ENCODE peak calls at places on chromosomes 6 and 20, in four cellular contexts. U is pancreas; A is CD8-positive, alpha-beta T cell; M is mucosa of descending colon. C is an unnamed sample. For H3K4me1 and H3K36me3, the result is how much of the 10 kb centered on the place peaks cover.

GRCh38 chr6:15254074-15254975 is 8.5 kb downstream of the JARID2 start:
- DNase-seq in U (no peak), A (no peak), M (no peak), C (no peak)

GRCh38 chr20:4502756-4503155 is 219.0 kb upstream of the PRND start:
- DNase-seq in U (no peak), A (no peak), M (no peak), C (no peak)

GRCh38 chr6:118894425-118895240 is 681 bp downstream of the ASF1A start:
- DNase-seq in U (peak), A (peak), M (peak), C (peak)

GRCh38 chr20:62433655-62434054 is 6.3 kb upstream of the RBBP8NL start:
- DNase-seq in U (no peak), A (no peak), M (peak), C (no peak)

GRCh38 chr6:26097268-26097875 is 10.1 kb downstream of the HFE start:
- DNase-seq in U (no peak), A (peak), M (peak), C (peak)

GRCh38 chr20:21633829-21634228 is 71.6 kb upstream of the PAX1 start:
- DNase-seq in U (no peak), A (no peak), M (no peak), C (no peak)

GRCh38 chr20:51541189-51542032 is 1.1 kb downstream of the NFATC2 start:
- DNase-seq in U (peak), A (peak), M (peak), C (peak)

GRCh38 chr6:107345398-107345797 is 114.0 kb downstream of the PDSS2 start:
- DNase-seq in U (no peak), A (no peak), M (no peak), C (no peak)

DNA sequence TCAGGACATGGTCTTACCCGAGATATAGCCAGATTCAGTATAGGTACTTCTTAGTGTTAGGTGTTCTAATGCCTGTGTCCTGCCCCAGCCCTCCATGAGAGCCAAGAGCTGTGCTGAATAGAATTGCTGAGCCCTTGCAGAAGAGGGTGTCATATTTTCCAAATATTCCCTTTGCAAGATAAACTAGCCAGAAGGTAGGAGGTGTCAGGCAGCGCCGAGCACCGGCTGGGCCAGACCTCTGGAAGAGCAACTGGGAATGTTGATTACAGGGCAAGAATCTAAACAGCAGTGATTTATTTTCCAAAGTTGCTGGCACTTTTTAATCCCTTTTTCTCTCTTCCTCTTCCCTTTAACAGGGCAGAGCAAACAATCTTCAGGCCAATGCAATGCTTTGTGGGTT is 37.1 kb upstream of the EZR start:
- DNase-seq in U (no peak), A (no peak), M (no peak), C (no peak)
- H3K4me1 ChIP-seq in U (under half), A (under half), M (under half), C (under half)

GRCh38 chr6:150140236-150140969 is 2.4 kb upstream of the PPP1R14C start:
- DNase-seq in U (no peak), A (no peak), M (no peak), C (no peak)
- H3K36me3 ChIP-seq in U (under half), A (under half), M (under half), C (under half)

GRCh38 chr20:38158701-38159325 is 6.3 kb downstream of the TGM2 start:
- DNase-seq in U (no peak), A (no peak), M (no peak), C (no peak)
- H3K4me1 ChIP-seq in U (under half), A (under half), M (under half), C (under half)

DNA sequence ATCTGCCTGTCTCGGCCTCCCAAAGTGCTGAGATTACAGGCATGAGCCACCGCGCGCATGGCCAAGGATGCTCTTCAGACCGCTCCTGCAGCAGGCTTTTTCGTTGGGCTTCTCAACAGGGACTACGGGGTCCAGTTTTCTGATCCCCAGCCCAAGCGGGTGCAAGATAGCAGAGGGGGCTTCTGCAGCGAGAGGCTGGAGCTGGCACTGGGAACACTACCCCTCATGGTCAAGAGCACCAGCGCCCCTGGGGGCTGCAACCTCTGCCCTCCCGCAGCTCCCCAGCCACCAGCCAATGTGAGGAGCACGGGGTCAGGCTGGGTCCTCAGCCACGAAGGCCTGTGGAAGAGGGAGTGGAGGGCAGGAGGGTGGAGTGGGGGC is 6.0 kb downstream of the CTSZ start:
- DNase-seq in U (peak), A (no peak), M (no peak), C (peak)
- H3K36me3 ChIP-seq in U (under half), A (under half), M (under half), C (half or more)

GRCh38 chr6:36113701-36114100 is 16.6 kb upstream of the MAPK13 start:
- DNase-seq in U (no peak), A (no peak), M (no peak), C (no peak)
- H3K4me1 ChIP-seq in U (under half), A (half or more), M (under half), C (under half)

DNA sequence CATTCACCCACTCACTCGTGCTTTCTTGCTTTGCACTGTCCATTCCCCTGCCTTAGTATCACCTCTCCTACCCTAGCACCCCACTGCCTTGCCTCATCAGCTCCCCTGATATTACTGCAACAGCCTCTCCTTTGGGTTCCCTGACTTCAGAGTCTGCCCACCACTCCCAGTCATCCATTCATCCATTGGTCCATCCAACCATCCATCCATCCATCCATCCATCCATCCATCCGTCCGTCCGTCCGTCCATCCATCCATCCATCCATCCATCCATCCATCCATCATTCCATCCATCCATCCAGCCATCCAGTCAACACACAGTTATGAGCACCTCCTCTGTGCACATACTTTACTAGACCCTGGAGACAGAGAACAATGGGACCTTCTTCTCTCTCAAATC is 22.9 kb upstream of the FAM83D start:
- DNase-seq in U (no peak), A (no peak), M (no peak), C (no peak)
- H3K36me3 ChIP-seq in U (under half), A (half or more), M (under half), C (under half)